ENCODE peak calls at places on chromosomes 11 and 22, in ten cellular contexts. One of them, this sample, is unnamed.
A peak's percentile ranks its signal among the peaks of the same experiment; 100 is the strongest.

GRCh38 chr11:27357250-27357649 is 5.8 kb downstream of the CCDC34 start:
- DNase-seq in kidney tubule cell: no peak
- DNase-seq in HuH-7: no peak
- DNase-seq in posterior cingulate gyrus: no peak
- DNase-seq in AG08395: no peak
- DNase-seq in adrenal gland: no peak
- DNase-seq in foreskin fibroblast: no peak
- DNase-seq in A549: no peak
- DNase-seq in bronchial epithelial cell: no peak
- DNase-seq in PC-9: no peak
- DNase-seq in this sample: no peak

GRCh38 chr22:27115816-27116256 is 458.4 kb downstream of the MIAT start:
- DNase-seq in kidney tubule cell: peak; percentile 99
- DNase-seq in HuH-7: no peak
- DNase-seq in posterior cingulate gyrus: no peak
- DNase-seq in AG08395: peak; percentile 72
- DNase-seq in adrenal gland: peak; percentile 59
- DNase-seq in foreskin fibroblast: peak; percentile 56
- DNase-seq in A549: peak; percentile 60
- DNase-seq in bronchial epithelial cell: peak; percentile 75
- DNase-seq in PC-9: peak; percentile 98
- DNase-seq in this sample: peak; percentile 72

GRCh38 chr11:70244698-70245097 is 25.8 kb upstream of the PPFIA1 start:
- DNase-seq in kidney tubule cell: peak; percentile 91
- DNase-seq in HuH-7: no peak
- DNase-seq in posterior cingulate gyrus: no peak
- DNase-seq in AG08395: peak; percentile 49
- DNase-seq in adrenal gland: no peak
- DNase-seq in foreskin fibroblast: peak; percentile 48
- DNase-seq in A549: peak; percentile 64
- DNase-seq in bronchial epithelial cell: no peak
- DNase-seq in PC-9: peak; percentile 81
- DNase-seq in this sample: peak; percentile 90

GRCh38 chr22:37782340-37783168 is 25.2 kb upstream of the GCAT start:
- DNase-seq in kidney tubule cell: peak; percentile 19
- DNase-seq in HuH-7: peak; percentile 65
- DNase-seq in posterior cingulate gyrus: no peak
- DNase-seq in AG08395: peak; percentile 74
- DNase-seq in adrenal gland: no peak
- DNase-seq in foreskin fibroblast: peak; percentile 85
- DNase-seq in A549: no peak
- DNase-seq in bronchial epithelial cell: peak; percentile 26
- DNase-seq in PC-9: peak; percentile 78
- DNase-seq in this sample: peak; percentile 87

GRCh38 chr11:121525376-121525775 is 72.6 kb upstream of the SORL1-AS1 start:
- DNase-seq in kidney tubule cell: no peak
- DNase-seq in HuH-7: no peak
- DNase-seq in posterior cingulate gyrus: no peak
- DNase-seq in AG08395: no peak
- DNase-seq in adrenal gland: no peak
- DNase-seq in foreskin fibroblast: no peak
- DNase-seq in A549: no peak
- DNase-seq in bronchial epithelial cell: no peak
- DNase-seq in PC-9: no peak
- DNase-seq in this sample: no peak

GRCh38 chr11:125155767-125156166 is 8.8 kb upstream of the PKNOX2 start:
- DNase-seq in kidney tubule cell: no peak
- DNase-seq in HuH-7: no peak
- DNase-seq in posterior cingulate gyrus: no peak
- DNase-seq in AG08395: no peak
- DNase-seq in adrenal gland: no peak
- DNase-seq in foreskin fibroblast: no peak
- DNase-seq in A549: no peak
- DNase-seq in bronchial epithelial cell: no peak
- DNase-seq in PC-9: no peak
- DNase-seq in this sample: no peak

GRCh38 chr11:102530558-102530957 is at the start of gene MMP7:
- DNase-seq in kidney tubule cell: peak; percentile 96
- DNase-seq in HuH-7: no peak
- DNase-seq in posterior cingulate gyrus: no peak
- DNase-seq in AG08395: peak; percentile 55
- DNase-seq in adrenal gland: no peak
- DNase-seq in foreskin fibroblast: peak; percentile 55
- DNase-seq in A549: peak; percentile 46
- DNase-seq in bronchial epithelial cell: peak; percentile 61
- DNase-seq in PC-9: peak; percentile 69
- DNase-seq in this sample: no peak

GRCh38 chr22:31647516-31647915 is 14.5 kb downstream of the PISD start:
- DNase-seq in kidney tubule cell: peak; percentile 81
- DNase-seq in HuH-7: no peak
- DNase-seq in posterior cingulate gyrus: no peak
- DNase-seq in AG08395: peak; percentile 30
- DNase-seq in adrenal gland: no peak
- DNase-seq in foreskin fibroblast: peak; percentile 76
- DNase-seq in A549: no peak
- DNase-seq in bronchial epithelial cell: peak; percentile 62
- DNase-seq in PC-9: peak; percentile 61
- DNase-seq in this sample: no peak

GRCh38 chr22:37222440-37222971 is 10.2 kb upstream of the SSTR3 start:
- DNase-seq in kidney tubule cell: no peak
- DNase-seq in HuH-7: no peak
- DNase-seq in posterior cingulate gyrus: no peak
- DNase-seq in AG08395: no peak
- DNase-seq in adrenal gland: no peak
- DNase-seq in foreskin fibroblast: no peak
- DNase-seq in A549: no peak
- DNase-seq in bronchial epithelial cell: no peak
- DNase-seq in PC-9: no peak
- DNase-seq in this sample: no peak

GRCh38 chr11:692824-693414 is 2.1 kb downstream of the DEAF1 start:
- DNase-seq in kidney tubule cell: no peak
- DNase-seq in HuH-7: no peak
- DNase-seq in posterior cingulate gyrus: no peak
- DNase-seq in AG08395: no peak
- DNase-seq in adrenal gland: no peak
- DNase-seq in foreskin fibroblast: no peak
- DNase-seq in A549: no peak
- DNase-seq in bronchial epithelial cell: peak; percentile 84
- DNase-seq in PC-9: no peak
- DNase-seq in this sample: no peak

GRCh38 chr11:67410984-67411784 is 4.3 kb upstream of the CARNS1 start:
- DNase-seq in kidney tubule cell: no peak
- DNase-seq in HuH-7: no peak
- DNase-seq in posterior cingulate gyrus: no peak
- DNase-seq in AG08395: no peak
- DNase-seq in adrenal gland: no peak
- DNase-seq in foreskin fibroblast: no peak
- DNase-seq in A549: no peak
- DNase-seq in bronchial epithelial cell: no peak
- DNase-seq in PC-9: no peak
- DNase-seq in this sample: no peak

GRCh38 chr11:45801723-45802315 is 3.1 kb upstream of the SLC35C1 start:
- DNase-seq in kidney tubule cell: peak; percentile 27
- DNase-seq in HuH-7: no peak
- DNase-seq in posterior cingulate gyrus: no peak
- DNase-seq in AG08395: no peak
- DNase-seq in adrenal gland: no peak
- DNase-seq in foreskin fibroblast: no peak
- DNase-seq in A549: no peak
- DNase-seq in bronchial epithelial cell: peak; percentile 40
- DNase-seq in PC-9: no peak
- DNase-seq in this sample: no peak

GRCh38 chr11:123771664-123772063 is 17.3 kb upstream of the OR6X1 start:
- DNase-seq in kidney tubule cell: no peak
- DNase-seq in HuH-7: no peak
- DNase-seq in posterior cingulate gyrus: no peak
- DNase-seq in AG08395: no peak
- DNase-seq in adrenal gland: no peak
- DNase-seq in foreskin fibroblast: no peak
- DNase-seq in A549: no peak
- DNase-seq in bronchial epithelial cell: no peak
- DNase-seq in PC-9: no peak
- DNase-seq in this sample: no peak

GRCh38 chr11:69837791-69838190 is 18.6 kb upstream of the FGF3 start:
- DNase-seq in kidney tubule cell: no peak
- DNase-seq in HuH-7: no peak
- DNase-seq in posterior cingulate gyrus: no peak
- DNase-seq in AG08395: no peak
- DNase-seq in adrenal gland: no peak
- DNase-seq in foreskin fibroblast: no peak
- DNase-seq in A549: no peak
- DNase-seq in bronchial epithelial cell: no peak
- DNase-seq in PC-9: no peak
- DNase-seq in this sample: no peak

GRCh38 chr11:1656061-1656441 is 26.5 kb downstream of the KRTAP5-5 start:
- DNase-seq in kidney tubule cell: no peak
- DNase-seq in HuH-7: no peak
- DNase-seq in posterior cingulate gyrus: no peak
- DNase-seq in AG08395: no peak
- DNase-seq in adrenal gland: no peak
- DNase-seq in foreskin fibroblast: no peak
- DNase-seq in A549: no peak
- DNase-seq in bronchial epithelial cell: no peak
- DNase-seq in PC-9: no peak
- DNase-seq in this sample: no peak

GRCh38 chr11:130381317-130381716 is 47.1 kb downstream of the ADAMTS8 start:
- DNase-seq in kidney tubule cell: peak; percentile 12
- DNase-seq in HuH-7: no peak
- DNase-seq in posterior cingulate gyrus: no peak
- DNase-seq in AG08395: no peak
- DNase-seq in adrenal gland: no peak
- DNase-seq in foreskin fibroblast: no peak
- DNase-seq in A549: no peak
- DNase-seq in bronchial epithelial cell: no peak
- DNase-seq in PC-9: no peak
- DNase-seq in this sample: no peak

GRCh38 chr22:20324139-20324516 is 4.3 kb upstream of the DGCR6L start:
- DNase-seq in kidney tubule cell: no peak
- DNase-seq in HuH-7: no peak
- DNase-seq in posterior cingulate gyrus: no peak
- DNase-seq in AG08395: peak; percentile 23
- DNase-seq in adrenal gland: no peak
- DNase-seq in foreskin fibroblast: no peak
- DNase-seq in A549: no peak
- DNase-seq in bronchial epithelial cell: no peak
- DNase-seq in PC-9: no peak
- DNase-seq in this sample: no peak

GRCh38 chr22:41123151-41123550 is 30.8 kb downstream of the EP300 start:
- DNase-seq in kidney tubule cell: peak; percentile 20
- DNase-seq in HuH-7: no peak
- DNase-seq in posterior cingulate gyrus: no peak
- DNase-seq in AG08395: no peak
- DNase-seq in adrenal gland: no peak
- DNase-seq in foreskin fibroblast: no peak
- DNase-seq in A549: no peak
- DNase-seq in bronchial epithelial cell: peak; percentile 53
- DNase-seq in PC-9: no peak
- DNase-seq in this sample: no peak

GRCh38 chr11:44566952-44567875 is 1.8 kb downstream of the CD82 start:
- DNase-seq in kidney tubule cell: no peak
- DNase-seq in HuH-7: no peak
- DNase-seq in posterior cingulate gyrus: no peak
- DNase-seq in AG08395: no peak
- DNase-seq in adrenal gland: no peak
- DNase-seq in foreskin fibroblast: no peak
- DNase-seq in A549: no peak
- DNase-seq in bronchial epithelial cell: no peak
- DNase-seq in PC-9: no peak
- DNase-seq in this sample: no peak

GRCh38 chr11:65849771-65850216 is 8.2 kb downstream of the CFL1 start:
- DNase-seq in kidney tubule cell: no peak
- DNase-seq in HuH-7: no peak
- DNase-seq in posterior cingulate gyrus: no peak
- DNase-seq in AG08395: no peak
- DNase-seq in adrenal gland: no peak
- DNase-seq in foreskin fibroblast: no peak
- DNase-seq in A549: no peak
- DNase-seq in bronchial epithelial cell: no peak
- DNase-seq in PC-9: no peak
- DNase-seq in this sample: no peak

GRCh38 chr11:126542621-126543020 is 187.1 kb downstream of the ST3GAL4 start:
- DNase-seq in kidney tubule cell: no peak
- DNase-seq in HuH-7: no peak
- DNase-seq in posterior cingulate gyrus: no peak
- DNase-seq in AG08395: no peak
- DNase-seq in adrenal gland: no peak
- DNase-seq in foreskin fibroblast: no peak
- DNase-seq in A549: no peak
- DNase-seq in bronchial epithelial cell: no peak
- DNase-seq in PC-9: no peak
- DNase-seq in this sample: no peak

GRCh38 chr11:134519788-134520187 is 107.7 kb upstream of the B3GAT1 start:
- DNase-seq in kidney tubule cell: no peak
- DNase-seq in HuH-7: no peak
- DNase-seq in posterior cingulate gyrus: no peak
- DNase-seq in AG08395: no peak
- DNase-seq in adrenal gland: no peak
- DNase-seq in foreskin fibroblast: no peak
- DNase-seq in A549: no peak
- DNase-seq in bronchial epithelial cell: no peak
- DNase-seq in PC-9: no peak
- DNase-seq in this sample: no peak

GRCh38 chr11:32435511-32435946 is at the start of gene WT1:
- DNase-seq in kidney tubule cell: peak; percentile 25
- DNase-seq in HuH-7: no peak
- DNase-seq in posterior cingulate gyrus: no peak
- DNase-seq in AG08395: no peak
- DNase-seq in adrenal gland: no peak
- DNase-seq in foreskin fibroblast: no peak
- DNase-seq in A549: peak; percentile 57
- DNase-seq in bronchial epithelial cell: no peak
- DNase-seq in PC-9: no peak
- DNase-seq in this sample: no peak

GRCh38 chr11:78465169-78465942 is 47.7 kb upstream of the GAB2 start:
- DNase-seq in kidney tubule cell: no peak
- DNase-seq in HuH-7: no peak
- DNase-seq in posterior cingulate gyrus: no peak
- DNase-seq in AG08395: no peak
- DNase-seq in adrenal gland: no peak
- DNase-seq in foreskin fibroblast: no peak
- DNase-seq in A549: no peak
- DNase-seq in bronchial epithelial cell: no peak
- DNase-seq in PC-9: no peak
- DNase-seq in this sample: no peak

GRCh38 chr22:45949921-45950320 is 27.0 kb downstream of the WNT7B start:
- DNase-seq in kidney tubule cell: no peak
- DNase-seq in HuH-7: no peak
- DNase-seq in posterior cingulate gyrus: no peak
- DNase-seq in AG08395: no peak
- DNase-seq in adrenal gland: no peak
- DNase-seq in foreskin fibroblast: no peak
- DNase-seq in A549: no peak
- DNase-seq in bronchial epithelial cell: no peak
- DNase-seq in PC-9: no peak
- DNase-seq in this sample: no peak

GRCh38 chr22:23168381-23169031 is 11.8 kb upstream of the BCR start:
- DNase-seq in kidney tubule cell: no peak
- DNase-seq in HuH-7: no peak
- DNase-seq in posterior cingulate gyrus: no peak
- DNase-seq in AG08395: no peak
- DNase-seq in adrenal gland: no peak
- DNase-seq in foreskin fibroblast: no peak
- DNase-seq in A549: no peak
- DNase-seq in bronchial epithelial cell: no peak
- DNase-seq in PC-9: no peak
- DNase-seq in this sample: no peak

GRCh38 chr11:3989891-3990290 is 104.7 kb upstream of the RRM1 start:
- DNase-seq in kidney tubule cell: no peak
- DNase-seq in HuH-7: no peak
- DNase-seq in posterior cingulate gyrus: no peak
- DNase-seq in AG08395: no peak
- DNase-seq in adrenal gland: no peak
- DNase-seq in foreskin fibroblast: no peak
- DNase-seq in A549: no peak
- DNase-seq in bronchial epithelial cell: no peak
- DNase-seq in PC-9: no peak
- DNase-seq in this sample: no peak

GRCh38 chr11:62461740-62462522 is 43.1 kb downstream of the SCGB1A1 start:
- DNase-seq in kidney tubule cell: peak; percentile 69
- DNase-seq in HuH-7: no peak
- DNase-seq in posterior cingulate gyrus: no peak
- DNase-seq in AG08395: peak; percentile 70
- DNase-seq in adrenal gland: no peak
- DNase-seq in foreskin fibroblast: no peak
- DNase-seq in A549: no peak
- DNase-seq in bronchial epithelial cell: no peak
- DNase-seq in PC-9: no peak
- DNase-seq in this sample: peak; percentile 75

This sample was measured in SJSA1.